ENCODE peak calls at places on chromosomes 2 and 18, in seven cellular contexts. L is HuH-7; J is activated naive CD8-positive, alpha-beta T cell treated with anti-CD3 and anti-CD28 coated beads, Interleukin-2, amount 50 U/mL, for 24 hours; N is heart right ventricle; Y is keratinocyte; H is activated CD4-positive, alpha-beta T cell treated with anti-CD3 and anti-CD28 coated beads, Interleukin-2, amount 10 ng/mL, durations not matched to agents 7 days and 5 days; A is activated CD4-positive, CD25-positive, alpha-beta regulatory T cell. B is an unnamed sample.

GRCh38 chr18:67788315-67788714 is 271.8 kb upstream of the DSEL start:
- DNase-seq in L (no peak), J (no peak), N (no peak), Y (no peak), H (no peak), A (no peak), B (no peak)

GRCh38 chr2:159936471-159936870 is 125.9 kb downstream of the PLA2R1 start:
- DNase-seq in L (no peak), J (no peak), N (no peak), Y (no peak), H (no peak), A (no peak), B (no peak)

GRCh38 chr2:159615187-159615935 is 987 bp downstream of the BAZ2B start:
- DNase-seq in L (peak; percentile 81), J (peak; percentile 55), N (peak; percentile 95), Y (peak; percentile 48), H (peak; percentile 26), A (peak; percentile 19), B (peak; percentile 19)

GRCh38 chr2:235043762-235044500 is 92.1 kb downstream of the SH3BP4 start:
- DNase-seq in L (no peak), J (peak; percentile 10), N (no peak), Y (no peak), H (no peak), A (no peak), B (no peak)

GRCh38 chr2:12106440-12107080 is 360.1 kb downstream of the LPIN1 start:
- DNase-seq in L (no peak), J (peak; percentile 54), N (peak; percentile 78), Y (peak; percentile 55), H (no peak), A (no peak), B (no peak)

GRCh38 chr2:41948397-41948763 is 99.4 kb upstream of the PKDCC start:
- DNase-seq in L (no peak), J (no peak), N (no peak), Y (no peak), H (no peak), A (no peak), B (no peak)

GRCh38 chr2:62306751-62307468 is 111.0 kb downstream of the B3GNT2 start:
- DNase-seq in L (no peak), J (peak; percentile 61), N (no peak), Y (no peak), H (peak; percentile 39), A (no peak), B (peak; percentile 48)

GRCh38 chr2:218781691-218782528 is at the start of gene CYP27A1:
- DNase-seq in L (peak; percentile 76), J (peak; percentile 10), N (peak; percentile 46), Y (no peak), H (no peak), A (no peak), B (no peak)

GRCh38 chr2:11254100-11254536 is 90.3 kb downstream of the ROCK2 start:
- DNase-seq in L (peak; percentile 23), J (no peak), N (no peak), Y (no peak), H (no peak), A (no peak), B (no peak)

GRCh38 chr2:6944546-6944945 is 27.3 kb downstream of the RNF144A start:
- DNase-seq in L (no peak), J (no peak), N (no peak), Y (no peak), H (no peak), A (no peak), B (no peak)

GRCh38 chr2:73969356-73969755 is 15.4 kb upstream of the TET3 start:
- DNase-seq in L (no peak), J (no peak), N (no peak), Y (no peak), H (no peak), A (no peak), B (no peak)

GRCh38 chr2:70214958-70215357 is 24.1 kb upstream of the C2orf42 start:
- DNase-seq in L (no peak), J (no peak), N (no peak), Y (no peak), H (no peak), A (no peak), B (no peak)

GRCh38 chr18:35578481-35578880 is 3.1 kb upstream of the GALNT1 start:
- DNase-seq in L (no peak), J (no peak), N (no peak), Y (no peak), H (no peak), A (no peak), B (no peak)

GRCh38 chr2:192669505-192670082 is 474.9 kb upstream of the TMEFF2 start:
- DNase-seq in L (no peak), J (no peak), N (no peak), Y (no peak), H (no peak), A (no peak), B (no peak)

GRCh38 chr2:80028584-80028983 is 276.0 kb downstream of the LRRTM1 start:
- DNase-seq in L (no peak), J (no peak), N (no peak), Y (no peak), H (no peak), A (no peak), B (no peak)

GRCh38 chr2:226411727-226412360 is 387.8 kb downstream of the IRS1 start:
- DNase-seq in L (peak; percentile 5), J (no peak), N (no peak), Y (peak; percentile 71), H (no peak), A (no peak), B (no peak)

GRCh38 chr2:187233811-187234210 is 214.2 kb downstream of the CALCRL start:
- DNase-seq in L (no peak), J (no peak), N (no peak), Y (no peak), H (no peak), A (no peak), B (no peak)

GRCh38 chr2:28325567-28326468 is 66.8 kb upstream of the FOSL2 start:
- DNase-seq in L (no peak), J (peak; percentile 50), N (no peak), Y (peak; percentile 5), H (no peak), A (no peak), B (no peak)

GRCh38 chr18:48949606-48950535 is 894 bp downstream of the SMAD7 start:
- DNase-seq in L (no peak), J (peak; percentile 44), N (no peak), Y (no peak), H (peak; percentile 22), A (peak; percentile 16), B (no peak)

GRCh38 chr2:170733821-170734600 is 18.9 kb downstream of the SP5 start:
- DNase-seq in L (no peak), J (no peak), N (no peak), Y (peak; percentile 56), H (no peak), A (no peak), B (no peak)

GRCh38 chr2:188244383-188244782 is 47.3 kb upstream of the GULP1 start:
- DNase-seq in L (no peak), J (no peak), N (no peak), Y (no peak), H (no peak), A (no peak), B (no peak)

GRCh38 chr18:8754995-8755955 is 49.9 kb downstream of the MTCL1 start:
- DNase-seq in L (no peak), J (peak; percentile 10), N (no peak), Y (no peak), H (peak; percentile 84), A (peak; percentile 22), B (peak; percentile 58)

GRCh38 chr2:207772081-207772843 is 2.6 kb upstream of the FZD5 start:
- DNase-seq in L (no peak), J (peak; percentile 22), N (peak; percentile 24), Y (no peak), H (peak; percentile 20), A (peak; percentile 5), B (no peak)

B was measured in T-cell.